ENCODE peak calls at places on chromosomes 2 and 18, in four cellular contexts. One of them, this sample, is unnamed.

GRCh38 chr2:174717273-174717672 is 47.0 kb downstream of the CHRNA1 start:
- DNase-seq in ovary: no peak
- DNase-seq in MM.1S: peak
- DNase-seq in neural progenitor cell: no peak
- DNase-seq in this sample: no peak

GRCh38 chr2:199370150-199370780 is 87.5 kb downstream of the SATB2 start:
- DNase-seq in ovary: no peak
- DNase-seq in MM.1S: no peak
- DNase-seq in neural progenitor cell: no peak
- DNase-seq in this sample: no peak

GRCh38 chr2:2828774-2829368 is 497.8 kb upstream of the MYT1L start:
- DNase-seq in neural progenitor cell: no peak
- DNase-seq in ovary: no peak
- DNase-seq in MM.1S: no peak
- DNase-seq in this sample: peak

GRCh38 chr2:60053791-60054190 is 499.7 kb downstream of the BCL11A start:
- DNase-seq in neural progenitor cell: no peak
- DNase-seq in ovary: no peak
- DNase-seq in MM.1S: no peak
- DNase-seq in this sample: no peak

GRCh38 chr18:22211660-22212059 is 42.3 kb downstream of the GATA6 start:
- DNase-seq in neural progenitor cell: no peak
- DNase-seq in ovary: no peak
- DNase-seq in MM.1S: no peak
- DNase-seq in this sample: no peak

GRCh38 chr18:58527116-58528010 is 101.5 kb downstream of the ALPK2 start:
- DNase-seq in MM.1S: no peak
- DNase-seq in neural progenitor cell: no peak
- DNase-seq in ovary: no peak
- DNase-seq in this sample: no peak

GRCh38 chr2:21280793-21281192 is 157.0 kb downstream of the TDRD15 start:
- DNase-seq in MM.1S: no peak
- DNase-seq in ovary: no peak
- DNase-seq in neural progenitor cell: no peak
- DNase-seq in this sample: no peak

GRCh38 chr2:70698847-70699246 is 69.2 kb downstream of the ADD2 start:
- DNase-seq in ovary: no peak
- DNase-seq in neural progenitor cell: no peak
- DNase-seq in MM.1S: no peak
- DNase-seq in this sample: no peak

GRCh38 chr2:159559034-159559433 is 57.3 kb downstream of the BAZ2B start:
- DNase-seq in neural progenitor cell: no peak
- DNase-seq in MM.1S: no peak
- DNase-seq in ovary: no peak
- DNase-seq in this sample: no peak

GRCh38 chr2:74597456-74597855 is 42.9 kb downstream of the DOK1 start:
- DNase-seq in MM.1S: no peak
- DNase-seq in neural progenitor cell: no peak
- DNase-seq in ovary: no peak
- DNase-seq in this sample: no peak

GRCh38 chr2:98833172-98833916 is 102.4 kb upstream of the MGAT4A start:
- DNase-seq in neural progenitor cell: no peak
- DNase-seq in ovary: no peak
- DNase-seq in MM.1S: no peak
- DNase-seq in this sample: peak

GRCh38 chr2:9317559-9317958 is 105.8 kb downstream of the ITGB1BP1 start:
- DNase-seq in MM.1S: no peak
- DNase-seq in neural progenitor cell: no peak
- DNase-seq in ovary: no peak
- DNase-seq in this sample: no peak

GRCh38 chr2:9312591-9312990 is 106.0 kb downstream of the ASAP2 start:
- DNase-seq in MM.1S: no peak
- DNase-seq in neural progenitor cell: no peak
- DNase-seq in ovary: no peak
- DNase-seq in this sample: no peak

GRCh38 chr2:9313443-9313842 is 106.8 kb downstream of the ASAP2 start:
- DNase-seq in neural progenitor cell: no peak
- DNase-seq in MM.1S: no peak
- DNase-seq in ovary: no peak
- DNase-seq in this sample: no peak

GRCh38 chr2:9318461-9319337 is 104.6 kb downstream of the ITGB1BP1 start:
- DNase-seq in neural progenitor cell: no peak
- DNase-seq in MM.1S: no peak
- DNase-seq in ovary: peak
- DNase-seq in this sample: no peak

GRCh38 chr2:9315280-9315847 is 108.0 kb downstream of the ITGB1BP1 start:
- DNase-seq in MM.1S: no peak
- DNase-seq in ovary: no peak
- DNase-seq in neural progenitor cell: no peak
- DNase-seq in this sample: no peak
- H3K27ac ChIP-seq in MM.1S: no peak
- H3K27ac ChIP-seq in ovary: no peak
- H3K27ac ChIP-seq in neural progenitor cell: no peak
- H3K27ac ChIP-seq in this sample: no peak

GRCh38 chr2:230949966-230950832 is 25.2 kb upstream of the GPR55 start:
- DNase-seq in neural progenitor cell: no peak
- DNase-seq in ovary: no peak
- DNase-seq in MM.1S: no peak
- DNase-seq in this sample: no peak

GRCh38 chr2:230951396-230951795 is 26.4 kb upstream of the GPR55 start:
- DNase-seq in neural progenitor cell: no peak
- DNase-seq in ovary: no peak
- DNase-seq in MM.1S: no peak
- DNase-seq in this sample: no peak

GRCh38 chr2:230952226-230952956 is 27.3 kb upstream of the GPR55 start:
- DNase-seq in MM.1S: no peak
- DNase-seq in neural progenitor cell: no peak
- DNase-seq in ovary: no peak
- DNase-seq in this sample: no peak

GRCh38 chr2:230947908-230948365 is 22.9 kb upstream of the GPR55 start:
- DNase-seq in ovary: no peak
- DNase-seq in MM.1S: no peak
- DNase-seq in neural progenitor cell: no peak
- DNase-seq in this sample: no peak

GRCh38 chr2:230950833-230951339 is 25.8 kb upstream of the GPR55 start:
- DNase-seq in ovary: no peak
- DNase-seq in MM.1S: no peak
- DNase-seq in neural progenitor cell: no peak
- DNase-seq in this sample: no peak
- H3K4me3 ChIP-seq in ovary: no peak
- H3K4me3 ChIP-seq in MM.1S: no peak
- H3K4me3 ChIP-seq in neural progenitor cell: no peak
- H3K4me3 ChIP-seq in this sample: no peak

GRCh38 chr2:10302479-10303173 is at the start of gene HPCAL1:
- DNase-seq in ovary: peak
- DNase-seq in neural progenitor cell: peak
- DNase-seq in MM.1S: peak
- DNase-seq in this sample: peak
- TF ChIP-seq CTCF in ovary: peak
- TF ChIP-seq CTCF in neural progenitor cell: peak
- TF ChIP-seq CTCF in MM.1S: peak
- TF ChIP-seq CTCF in this sample: peak

DNA sequence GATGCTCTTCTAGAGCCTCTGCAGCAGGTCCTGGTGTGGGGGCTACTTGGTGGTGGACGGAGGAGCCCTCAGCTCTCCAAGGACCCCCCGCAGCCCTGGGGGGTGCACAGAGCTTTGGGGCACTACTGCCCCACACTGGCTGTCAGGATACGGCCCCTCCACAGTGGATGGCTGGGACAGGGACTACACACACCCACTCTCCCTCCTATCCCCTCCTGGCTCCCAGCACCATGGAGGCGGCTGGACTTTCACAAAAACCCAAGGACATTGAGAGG is 12.6 kb downstream of the GPR35 start:
- DNase-seq in MM.1S: no peak
- DNase-seq in neural progenitor cell: no peak
- DNase-seq in ovary: no peak
- DNase-seq in this sample: no peak
- H3K27ac ChIP-seq in MM.1S: no peak
- H3K27ac ChIP-seq in neural progenitor cell: no peak
- H3K27ac ChIP-seq in ovary: no peak
- H3K27ac ChIP-seq in this sample: no peak

This sample was measured in coronary artery.